ENCODE peak calls at places on chromosome 3, in four cellular contexts. One of them, this sample, is unnamed.

GRCh38 chr3:114144909-114145688 is 33.8 kb downstream of the DRD3 start:
- DNase-seq in progenitor cell of endocrine pancreas: no peak
- DNase-seq in AG10803: peak; percentile 92
- DNase-seq in MM.1S: no peak
- DNase-seq in this sample: no peak

GRCh38 chr3:4520013-4520881 is 27.1 kb downstream of the ITPR1 start:
- DNase-seq in progenitor cell of endocrine pancreas: no peak
- DNase-seq in AG10803: no peak
- DNase-seq in MM.1S: no peak
- DNase-seq in this sample: no peak

GRCh38 chr3:40071683-40072238 is 237.7 kb upstream of the EIF1B start:
- DNase-seq in progenitor cell of endocrine pancreas: no peak
- DNase-seq in AG10803: no peak
- DNase-seq in MM.1S: no peak
- DNase-seq in this sample: no peak

GRCh38 chr3:122993573-122993972 is 34.0 kb downstream of the SEMA5B start:
- DNase-seq in progenitor cell of endocrine pancreas: no peak
- DNase-seq in AG10803: no peak
- DNase-seq in MM.1S: no peak
- DNase-seq in this sample: no peak

GRCh38 chr3:29215948-29216347 is 64.9 kb upstream of the RBMS3 start:
- DNase-seq in progenitor cell of endocrine pancreas: no peak
- DNase-seq in AG10803: peak; percentile 49
- DNase-seq in MM.1S: no peak
- DNase-seq in this sample: no peak

GRCh38 chr3:77514766-77515165 is 474.9 kb downstream of the ROBO2 start:
- DNase-seq in progenitor cell of endocrine pancreas: no peak
- DNase-seq in AG10803: peak; percentile 10
- DNase-seq in MM.1S: no peak
- DNase-seq in this sample: no peak

GRCh38 chr3:67647390-67647878 is 7.0 kb downstream of the SUCLG2 start:
- DNase-seq in progenitor cell of endocrine pancreas: no peak
- DNase-seq in AG10803: peak; percentile 99
- DNase-seq in MM.1S: no peak
- DNase-seq in this sample: no peak

GRCh38 chr3:188266581-188267274 is 112.8 kb downstream of the LPP start:
- DNase-seq in progenitor cell of endocrine pancreas: no peak
- DNase-seq in AG10803: peak; percentile 96
- DNase-seq in MM.1S: no peak
- DNase-seq in this sample: no peak

GRCh38 chr3:194688207-194688711 is 2.6 kb downstream of the FAM43A start:
- DNase-seq in progenitor cell of endocrine pancreas: no peak
- DNase-seq in AG10803: no peak
- DNase-seq in MM.1S: peak; percentile 71
- DNase-seq in this sample: no peak

GRCh38 chr3:10763817-10764313 is 52.2 kb upstream of the SLC6A11 start:
- DNase-seq in progenitor cell of endocrine pancreas: no peak
- DNase-seq in AG10803: no peak
- DNase-seq in MM.1S: no peak
- DNase-seq in this sample: no peak

GRCh38 chr3:51673802-51674654 is 3.0 kb downstream of the TEX264 start:
- DNase-seq in progenitor cell of endocrine pancreas: no peak
- DNase-seq in AG10803: no peak
- DNase-seq in MM.1S: no peak
- DNase-seq in this sample: no peak

GRCh38 chr3:194867270-194867983 is 181.7 kb downstream of the FAM43A start:
- DNase-seq in progenitor cell of endocrine pancreas: no peak
- DNase-seq in AG10803: no peak
- DNase-seq in MM.1S: no peak
- DNase-seq in this sample: no peak

GRCh38 chr3:188241072-188241471 is 87.1 kb downstream of the LPP start:
- DNase-seq in progenitor cell of endocrine pancreas: no peak
- DNase-seq in AG10803: peak; percentile 51
- DNase-seq in MM.1S: no peak
- DNase-seq in this sample: no peak

GRCh38 chr3:159260049-159260662 is 458.3 kb downstream of the MFSD1 start:
- DNase-seq in progenitor cell of endocrine pancreas: peak; percentile 25
- DNase-seq in AG10803: peak; percentile 88
- DNase-seq in MM.1S: peak; percentile 76
- DNase-seq in this sample: no peak

GRCh38 chr3:179108091-179108490 is 36.5 kb upstream of the ZMAT3 start:
- DNase-seq in progenitor cell of endocrine pancreas: no peak
- DNase-seq in AG10803: peak; percentile 80
- DNase-seq in MM.1S: no peak
- DNase-seq in this sample: no peak

GRCh38 chr3:130081371-130081881 is at the start of gene ALG1L2:
- DNase-seq in progenitor cell of endocrine pancreas: no peak
- DNase-seq in AG10803: no peak
- DNase-seq in MM.1S: no peak
- DNase-seq in this sample: no peak

DNA sequence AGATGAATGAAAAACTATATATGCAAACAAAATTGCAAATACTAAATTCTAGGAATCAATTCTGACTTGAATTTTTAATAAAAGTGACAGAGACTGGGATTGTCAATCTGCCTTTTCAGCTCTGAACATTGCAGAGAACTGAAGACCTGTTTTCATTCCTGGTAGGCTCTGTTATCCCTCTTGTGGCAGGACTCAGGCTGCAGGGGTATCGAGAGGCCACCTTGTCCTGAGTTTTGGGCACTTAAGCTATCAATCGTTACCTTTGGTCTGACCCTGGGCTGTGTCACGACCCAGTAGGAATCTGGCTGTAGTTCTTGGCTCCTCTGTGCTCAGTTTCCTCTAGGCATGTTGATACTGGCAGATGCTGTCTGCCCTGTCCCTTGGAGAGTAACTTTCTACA is 238.0 kb downstream of the CACNA2D3 start:
- DNase-seq in progenitor cell of endocrine pancreas: no peak
- DNase-seq in AG10803: no peak
- DNase-seq in MM.1S: peak; percentile 18
- DNase-seq in this sample: no peak
- TF ChIP-seq CTCF in progenitor cell of endocrine pancreas: peak; percentile 29
- TF ChIP-seq CTCF in AG10803: no peak
- TF ChIP-seq CTCF in MM.1S: peak; percentile 34
- TF ChIP-seq CTCF in this sample: no peak

GRCh38 chr3:127549826-127550487 is 40.6 kb downstream of the TPRA1 start:
- DNase-seq in progenitor cell of endocrine pancreas: no peak
- DNase-seq in AG10803: no peak
- DNase-seq in MM.1S: no peak
- DNase-seq in this sample: no peak
- TF ChIP-seq CTCF in progenitor cell of endocrine pancreas: no peak
- TF ChIP-seq CTCF in AG10803: no peak
- TF ChIP-seq CTCF in MM.1S: no peak
- TF ChIP-seq CTCF in this sample: no peak

GRCh38 chr3:53350652-53351051 is 3.3 kb upstream of the DCP1A start:
- DNase-seq in progenitor cell of endocrine pancreas: no peak
- DNase-seq in AG10803: no peak
- DNase-seq in MM.1S: peak; percentile 29
- DNase-seq in this sample: no peak
- TF ChIP-seq CTCF in progenitor cell of endocrine pancreas: no peak
- TF ChIP-seq CTCF in AG10803: peak; percentile 19
- TF ChIP-seq CTCF in MM.1S: peak; percentile 35
- TF ChIP-seq CTCF in this sample: no peak

GRCh38 chr3:87145553-87145952 is 81.6 kb upstream of the CHMP2B start:
- DNase-seq in progenitor cell of endocrine pancreas: no peak
- DNase-seq in AG10803: peak; percentile 32
- DNase-seq in MM.1S: peak; percentile 16
- DNase-seq in this sample: no peak
- TF ChIP-seq CTCF in progenitor cell of endocrine pancreas: peak; percentile 19
- TF ChIP-seq CTCF in AG10803: peak; percentile 57
- TF ChIP-seq CTCF in MM.1S: peak; percentile 16
- TF ChIP-seq CTCF in this sample: no peak

GRCh38 chr3:187125319-187126031 is 13.8 kb downstream of the RPL39L start:
- DNase-seq in progenitor cell of endocrine pancreas: no peak
- DNase-seq in AG10803: no peak
- DNase-seq in MM.1S: peak; percentile 81
- DNase-seq in this sample: no peak

GRCh38 chr3:187132666-187133065 is 6.6 kb downstream of the RPL39L start:
- DNase-seq in progenitor cell of endocrine pancreas: no peak
- DNase-seq in AG10803: no peak
- DNase-seq in MM.1S: no peak
- DNase-seq in this sample: no peak

GRCh38 chr3:187136347-187136746 is 2.9 kb downstream of the RPL39L start:
- DNase-seq in progenitor cell of endocrine pancreas: no peak
- DNase-seq in AG10803: no peak
- DNase-seq in MM.1S: no peak
- DNase-seq in this sample: no peak

GRCh38 chr3:187131981-187132380 is 7.3 kb downstream of the RPL39L start:
- DNase-seq in progenitor cell of endocrine pancreas: no peak
- DNase-seq in AG10803: no peak
- DNase-seq in MM.1S: no peak
- DNase-seq in this sample: no peak

DNA sequence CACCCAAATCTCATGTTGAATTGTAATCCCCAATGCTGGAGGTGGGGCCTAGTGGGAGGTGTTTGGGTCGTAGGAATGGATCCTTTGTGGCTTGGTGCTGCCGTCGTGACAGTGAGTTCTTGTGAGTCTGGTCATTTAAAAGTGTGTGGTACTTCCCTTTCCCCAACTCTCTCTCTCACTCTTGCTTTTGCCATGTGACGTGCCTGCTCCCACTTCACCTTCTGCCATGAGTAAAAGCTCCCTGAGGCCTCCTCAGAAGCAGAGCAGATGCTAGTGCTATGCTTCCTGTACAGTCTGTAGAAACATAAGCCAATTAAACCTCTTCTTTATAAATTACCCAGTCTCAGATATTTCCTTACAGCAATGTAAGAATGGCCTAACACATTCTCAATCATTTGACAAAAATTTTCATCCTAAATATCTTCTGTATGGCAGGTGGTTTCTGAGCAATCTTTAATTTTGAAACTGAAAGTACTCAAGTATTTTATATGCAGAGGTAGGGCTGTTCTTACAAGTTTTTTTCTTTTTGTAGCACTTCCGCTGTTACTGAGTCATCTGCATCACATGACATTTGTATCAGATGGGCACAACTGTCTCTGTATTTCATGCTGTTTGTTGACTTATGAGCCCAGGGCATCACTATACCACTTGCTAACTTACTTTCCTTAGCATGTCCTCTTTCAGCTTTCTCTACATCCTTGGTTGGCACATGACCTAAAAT is 8.8 kb downstream of the RPL39L start:
- DNase-seq in progenitor cell of endocrine pancreas: no peak
- DNase-seq in AG10803: peak; percentile 24
- DNase-seq in MM.1S: peak; percentile 95
- DNase-seq in this sample: no peak
- TF ChIP-seq CTCF in progenitor cell of endocrine pancreas: no peak
- TF ChIP-seq CTCF in AG10803: no peak
- TF ChIP-seq CTCF in MM.1S: no peak
- TF ChIP-seq CTCF in this sample: no peak

GRCh38 chr3:99892332-99892731 is 74.7 kb downstream of the CMSS1 start:
- DNase-seq in progenitor cell of endocrine pancreas: no peak
- DNase-seq in AG10803: no peak
- DNase-seq in MM.1S: no peak
- DNase-seq in this sample: no peak
- TF ChIP-seq CTCF in progenitor cell of endocrine pancreas: no peak
- TF ChIP-seq CTCF in AG10803: no peak
- TF ChIP-seq CTCF in MM.1S: no peak
- TF ChIP-seq CTCF in this sample: no peak

GRCh38 chr3:15973930-15974329 is 176.2 kb upstream of the ANKRD28 start:
- DNase-seq in progenitor cell of endocrine pancreas: no peak
- DNase-seq in AG10803: no peak
- DNase-seq in MM.1S: no peak
- DNase-seq in this sample: no peak

GRCh38 chr3:15976524-15976923 is 178.7 kb upstream of the ANKRD28 start:
- DNase-seq in progenitor cell of endocrine pancreas: no peak
- DNase-seq in AG10803: no peak
- DNase-seq in MM.1S: no peak
- DNase-seq in this sample: no peak

GRCh38 chr3:15977089-15977488 is 179.3 kb upstream of the ANKRD28 start:
- DNase-seq in progenitor cell of endocrine pancreas: no peak
- DNase-seq in AG10803: no peak
- DNase-seq in MM.1S: no peak
- DNase-seq in this sample: no peak

GRCh38 chr3:15973414-15973813 is 175.6 kb upstream of the ANKRD28 start:
- DNase-seq in progenitor cell of endocrine pancreas: no peak
- DNase-seq in AG10803: no peak
- DNase-seq in MM.1S: no peak
- DNase-seq in this sample: no peak

GRCh38 chr3:15974647-15975046 is 176.9 kb upstream of the ANKRD28 start:
- DNase-seq in progenitor cell of endocrine pancreas: no peak
- DNase-seq in AG10803: no peak
- DNase-seq in MM.1S: no peak
- DNase-seq in this sample: no peak
- TF ChIP-seq CTCF in progenitor cell of endocrine pancreas: peak; percentile 21
- TF ChIP-seq CTCF in AG10803: no peak
- TF ChIP-seq CTCF in MM.1S: peak; percentile 23
- TF ChIP-seq CTCF in this sample: no peak

DNA sequence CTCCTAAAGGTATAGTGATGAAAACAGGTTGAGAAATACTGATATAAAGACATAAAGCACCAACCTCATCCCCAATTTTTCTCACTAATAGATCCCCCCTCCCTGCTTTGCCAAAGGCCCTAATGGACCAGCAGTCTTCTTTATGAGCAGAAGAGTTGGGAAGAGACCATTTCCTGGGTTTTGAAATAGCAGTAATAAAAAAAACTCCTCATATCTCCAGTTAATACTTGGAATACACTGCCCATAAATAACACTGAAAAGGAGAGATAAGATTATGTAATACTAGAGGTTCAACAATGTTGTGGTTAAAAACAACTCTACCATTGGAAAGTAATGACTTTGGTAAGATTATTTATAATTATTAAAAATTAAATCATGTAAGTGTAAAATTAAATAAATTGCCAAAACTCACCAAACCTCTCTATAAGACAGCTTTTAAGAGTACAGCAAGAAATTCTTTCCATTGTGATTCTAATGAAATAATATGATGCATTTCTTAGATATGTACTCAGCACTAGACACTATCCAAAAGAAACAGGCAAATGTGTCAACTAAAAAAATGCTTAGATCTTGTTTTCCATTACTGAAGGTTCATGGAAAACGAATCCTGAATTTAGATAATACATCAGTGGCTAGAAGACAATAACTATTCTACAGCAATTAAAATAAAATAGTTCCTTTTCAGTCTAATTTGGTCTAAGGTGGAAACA is 88.2 kb downstream of the FAIM start:
- DNase-seq in progenitor cell of endocrine pancreas: no peak
- DNase-seq in AG10803: peak; percentile 14
- DNase-seq in MM.1S: no peak
- DNase-seq in this sample: no peak
- TF ChIP-seq CTCF in progenitor cell of endocrine pancreas: no peak
- TF ChIP-seq CTCF in AG10803: no peak
- TF ChIP-seq CTCF in MM.1S: no peak
- TF ChIP-seq CTCF in this sample: no peak